ENCODE peak calls at places on chromosomes 13 and 19, in seven cellular contexts. S, T, M, N, Q, O and Z are unnamed samples.
A peak's percentile ranks its signal among the peaks of the same experiment; 100 is the strongest.

GRCh38 chr13:25067054-25067453 is 28.9 kb upstream of the PABPC3 start:
- DNase-seq in S (no peak), T (no peak), M (no peak), N (no peak), Q (no peak), O (no peak), Z (no peak)

GRCh38 chr13:63693696-63694095 is 2278.0 kb upstream of the PCDH20 start:
- DNase-seq in S (no peak), T (no peak), M (no peak), N (no peak), Q (no peak), O (no peak), Z (no peak)

GRCh38 chr19:34254552-34255432 is at the start of gene GARRE1:
- DNase-seq in S (peak; percentile 43), T (no peak), M (peak; percentile 82), N (no peak), Q (peak; percentile 73), O (peak; percentile 48), Z (no peak)

GRCh38 chr13:35163674-35164073 is 221.6 kb downstream of the NBEA start:
- DNase-seq in S (no peak), T (no peak), M (no peak), N (no peak), Q (no peak), O (no peak), Z (no peak)

GRCh38 chr13:34308725-34309124 is 490.8 kb downstream of the RFC3 start:
- DNase-seq in S (no peak), T (peak; percentile 24), M (no peak), N (no peak), Q (no peak), O (no peak), Z (no peak)

GRCh38 chr13:94559201-94559795 is 36.7 kb downstream of the TGDS start:
- DNase-seq in S (no peak), T (no peak), M (no peak), N (no peak), Q (no peak), O (no peak), Z (no peak)

GRCh38 chr19:41993612-41994483 is at the start of gene ATP1A3:
- DNase-seq in S (peak; percentile 65), T (peak; percentile 38), M (peak; percentile 86), N (no peak), Q (peak; percentile 86), O (peak; percentile 65), Z (peak; percentile 82)

GRCh38 chr19:34131100-34131499 is 41.2 kb upstream of the LSM14A start:
- DNase-seq in S (no peak), T (no peak), M (no peak), N (no peak), Q (no peak), O (no peak), Z (no peak)

GRCh38 chr13:112575295-112575622 is 12.7 kb downstream of the TUBGCP3 start:
- DNase-seq in S (no peak), T (no peak), M (no peak), N (no peak), Q (no peak), O (no peak), Z (no peak)

GRCh38 chr19:2591537-2592291 is 110.8 kb downstream of the GNG7 start:
- DNase-seq in S (no peak), T (no peak), M (no peak), N (no peak), Q (no peak), O (no peak), Z (no peak)

GRCh38 chr19:32599736-32600157 is 18.8 kb downstream of the PDCD5 start:
- DNase-seq in S (peak; percentile 55), T (peak; percentile 76), M (peak; percentile 58), N (no peak), Q (no peak), O (peak; percentile 40), Z (no peak)

GRCh38 chr19:33904681-33905080 is 108.0 kb downstream of the KCTD15 start:
- DNase-seq in S (no peak), T (no peak), M (no peak), N (no peak), Q (no peak), O (peak; percentile 12), Z (peak; percentile 56)

GRCh38 chr19:49106648-49107135 is 7.5 kb upstream of the LIN7B start:
- DNase-seq in S (peak; percentile 70), T (peak; percentile 41), M (no peak), N (no peak), Q (peak; percentile 84), O (peak; percentile 52), Z (peak; percentile 74)

GRCh38 chr19:44847144-44848035 is 1.3 kb downstream of the NECTIN2 start:
- DNase-seq in S (no peak), T (peak; percentile 40), M (no peak), N (no peak), Q (peak; percentile 56), O (peak; percentile 43), Z (peak; percentile 74)

GRCh38 chr19:42965204-42965603 is 28.2 kb upstream of the PSG7 start:
- DNase-seq in S (no peak), T (peak; percentile 57), M (no peak), N (no peak), Q (no peak), O (no peak), Z (no peak)

GRCh38 chr19:14015454-14016035 is 9.4 kb upstream of the RFX1 start:
- DNase-seq in S (no peak), T (no peak), M (no peak), N (no peak), Q (no peak), O (no peak), Z (no peak)